ENCODE peak calls at places on chromosomes 5 and 9, in nine cellular contexts. One of them, this sample, is unnamed.

GRCh38 chr9:126398403-126399058 is 71.9 kb downstream of the MVB12B start:
- DNase-seq in NCI-H510A: no peak
- DNase-seq in pons: peak
- DNase-seq in kidney glomerular epithelial cell: peak
- DNase-seq in EH: peak
- DNase-seq in kidney tubule cell: peak
- DNase-seq in CD4-positive, alpha-beta T cell: peak
- DNase-seq in M059J: peak
- DNase-seq in SK-N-SH: peak
- DNase-seq in this sample: peak

GRCh38 chr5:125227333-125228075 is 481.1 kb upstream of the ZNF608 start:
- DNase-seq in NCI-H510A: no peak
- DNase-seq in pons: no peak
- DNase-seq in kidney glomerular epithelial cell: peak
- DNase-seq in EH: peak
- DNase-seq in kidney tubule cell: peak
- DNase-seq in CD4-positive, alpha-beta T cell: no peak
- DNase-seq in M059J: peak
- DNase-seq in SK-N-SH: peak
- DNase-seq in this sample: peak

GRCh38 chr9:90022474-90022873 is 417.7 kb downstream of the GADD45G start:
- DNase-seq in NCI-H510A: no peak
- DNase-seq in pons: no peak
- DNase-seq in kidney glomerular epithelial cell: no peak
- DNase-seq in EH: no peak
- DNase-seq in kidney tubule cell: peak
- DNase-seq in CD4-positive, alpha-beta T cell: no peak
- DNase-seq in M059J: peak
- DNase-seq in SK-N-SH: no peak
- DNase-seq in this sample: no peak

GRCh38 chr5:73694089-73694488 is 68.1 kb downstream of the ARHGEF28 start:
- DNase-seq in NCI-H510A: no peak
- DNase-seq in pons: no peak
- DNase-seq in kidney glomerular epithelial cell: no peak
- DNase-seq in EH: no peak
- DNase-seq in kidney tubule cell: peak
- DNase-seq in CD4-positive, alpha-beta T cell: no peak
- DNase-seq in M059J: no peak
- DNase-seq in SK-N-SH: no peak
- DNase-seq in this sample: no peak

GRCh38 chr5:74421365-74421764 is 219.2 kb downstream of the ENC1 start:
- DNase-seq in NCI-H510A: no peak
- DNase-seq in pons: no peak
- DNase-seq in kidney glomerular epithelial cell: no peak
- DNase-seq in EH: no peak
- DNase-seq in kidney tubule cell: no peak
- DNase-seq in CD4-positive, alpha-beta T cell: no peak
- DNase-seq in M059J: no peak
- DNase-seq in SK-N-SH: no peak
- DNase-seq in this sample: no peak

GRCh38 chr5:125558466-125558865 is 812.0 kb upstream of the ZNF608 start:
- DNase-seq in NCI-H510A: no peak
- DNase-seq in pons: no peak
- DNase-seq in kidney glomerular epithelial cell: no peak
- DNase-seq in EH: no peak
- DNase-seq in kidney tubule cell: no peak
- DNase-seq in CD4-positive, alpha-beta T cell: no peak
- DNase-seq in M059J: no peak
- DNase-seq in SK-N-SH: no peak
- DNase-seq in this sample: no peak

GRCh38 chr9:95788486-95789110 is 86.9 kb upstream of the ERCC6L2 start:
- DNase-seq in NCI-H510A: no peak
- DNase-seq in pons: peak
- DNase-seq in kidney glomerular epithelial cell: no peak
- DNase-seq in EH: no peak
- DNase-seq in kidney tubule cell: no peak
- DNase-seq in CD4-positive, alpha-beta T cell: no peak
- DNase-seq in M059J: no peak
- DNase-seq in SK-N-SH: no peak
- DNase-seq in this sample: no peak

GRCh38 chr5:158796812-158797497 is 302.8 kb downstream of the EBF1 start:
- DNase-seq in NCI-H510A: no peak
- DNase-seq in pons: no peak
- DNase-seq in kidney glomerular epithelial cell: no peak
- DNase-seq in EH: peak
- DNase-seq in kidney tubule cell: no peak
- DNase-seq in CD4-positive, alpha-beta T cell: no peak
- DNase-seq in M059J: no peak
- DNase-seq in SK-N-SH: no peak
- DNase-seq in this sample: no peak

GRCh38 chr9:68851657-68852056 is 146.6 kb downstream of the PIP5K1B start:
- DNase-seq in NCI-H510A: no peak
- DNase-seq in pons: no peak
- DNase-seq in kidney glomerular epithelial cell: no peak
- DNase-seq in EH: peak
- DNase-seq in kidney tubule cell: peak
- DNase-seq in CD4-positive, alpha-beta T cell: no peak
- DNase-seq in M059J: peak
- DNase-seq in SK-N-SH: no peak
- DNase-seq in this sample: no peak

GRCh38 chr5:137778772-137779564 is 24.8 kb upstream of the HNRNPA0 start:
- DNase-seq in NCI-H510A: no peak
- DNase-seq in pons: peak
- DNase-seq in kidney glomerular epithelial cell: peak
- DNase-seq in EH: peak
- DNase-seq in kidney tubule cell: peak
- DNase-seq in CD4-positive, alpha-beta T cell: no peak
- DNase-seq in M059J: peak
- DNase-seq in SK-N-SH: peak
- DNase-seq in this sample: peak

GRCh38 chr9:16421534-16421933 is 448.9 kb downstream of the BNC2 start:
- DNase-seq in NCI-H510A: no peak
- DNase-seq in pons: no peak
- DNase-seq in kidney glomerular epithelial cell: no peak
- DNase-seq in EH: peak
- DNase-seq in kidney tubule cell: peak
- DNase-seq in CD4-positive, alpha-beta T cell: no peak
- DNase-seq in M059J: peak
- DNase-seq in SK-N-SH: peak
- DNase-seq in this sample: peak

GRCh38 chr9:98775831-98776441 is 20.4 kb downstream of the ANKS6 start:
- DNase-seq in NCI-H510A: no peak
- DNase-seq in pons: peak
- DNase-seq in kidney glomerular epithelial cell: peak
- DNase-seq in EH: peak
- DNase-seq in kidney tubule cell: peak
- DNase-seq in CD4-positive, alpha-beta T cell: no peak
- DNase-seq in M059J: peak
- DNase-seq in SK-N-SH: peak
- DNase-seq in this sample: peak

GRCh38 chr5:6495433-6496206 is 47.0 kb downstream of the UBE2QL1 start:
- DNase-seq in NCI-H510A: no peak
- DNase-seq in pons: no peak
- DNase-seq in kidney glomerular epithelial cell: no peak
- DNase-seq in EH: no peak
- DNase-seq in kidney tubule cell: no peak
- DNase-seq in CD4-positive, alpha-beta T cell: no peak
- DNase-seq in M059J: no peak
- DNase-seq in SK-N-SH: no peak
- DNase-seq in this sample: no peak

GRCh38 chr5:6633469-6634326 is 458 bp downstream of the SRD5A1 start:
- DNase-seq in NCI-H510A: no peak
- DNase-seq in pons: no peak
- DNase-seq in kidney glomerular epithelial cell: peak
- DNase-seq in EH: peak
- DNase-seq in kidney tubule cell: peak
- DNase-seq in CD4-positive, alpha-beta T cell: no peak
- DNase-seq in M059J: peak
- DNase-seq in SK-N-SH: peak
- DNase-seq in this sample: peak

GRCh38 chr9:19701274-19701673 is 87.6 kb downstream of the SLC24A2 start:
- DNase-seq in NCI-H510A: no peak
- DNase-seq in pons: no peak
- DNase-seq in kidney glomerular epithelial cell: no peak
- DNase-seq in EH: no peak
- DNase-seq in kidney tubule cell: no peak
- DNase-seq in CD4-positive, alpha-beta T cell: no peak
- DNase-seq in M059J: no peak
- DNase-seq in SK-N-SH: no peak
- DNase-seq in this sample: no peak

GRCh38 chr5:83554686-83555085 is 83.1 kb downstream of the VCAN start:
- DNase-seq in NCI-H510A: no peak
- DNase-seq in pons: no peak
- DNase-seq in kidney glomerular epithelial cell: peak
- DNase-seq in EH: peak
- DNase-seq in kidney tubule cell: peak
- DNase-seq in CD4-positive, alpha-beta T cell: no peak
- DNase-seq in M059J: peak
- DNase-seq in SK-N-SH: no peak
- DNase-seq in this sample: no peak

GRCh38 chr5:1760656-1761452 is 38.8 kb downstream of the MRPL36 start:
- DNase-seq in NCI-H510A: no peak
- DNase-seq in pons: no peak
- DNase-seq in kidney glomerular epithelial cell: no peak
- DNase-seq in EH: no peak
- DNase-seq in kidney tubule cell: no peak
- DNase-seq in CD4-positive, alpha-beta T cell: no peak
- DNase-seq in M059J: no peak
- DNase-seq in SK-N-SH: no peak
- DNase-seq in this sample: peak

This sample was measured in H7.